ENCODE peak calls at places on chromosomes 5 and 9, in seven cellular contexts. L is NCI-H524, X is cardiac septum, F is frontal cortex, U is HCEC 1CT, Q is GDM1, V is HEK293T. M is an unnamed sample.
A peak's percentile ranks its signal among the peaks of the same experiment; 100 is the strongest.

GRCh38 chr5:10602031-10602806 is 38.3 kb downstream of the ANKRD33B start:
- DNase-seq in L (no peak), X (no peak), F (no peak), U (no peak), Q (no peak), V (no peak), M (peak; percentile 42)

GRCh38 chr9:133989554-133990365 is 2.4 kb downstream of the VAV2 start:
- DNase-seq in L (no peak), X (no peak), F (no peak), U (no peak), Q (no peak), V (no peak), M (no peak)

GRCh38 chr9:83336696-83337095 is 201.5 kb downstream of the FRMD3 start:
- DNase-seq in L (no peak), X (no peak), F (no peak), U (no peak), Q (no peak), V (no peak), M (no peak)

GRCh38 chr9:72354704-72355103 is 10.3 kb downstream of the ZFAND5 start:
- DNase-seq in L (no peak), X (no peak), F (no peak), U (no peak), Q (no peak), V (no peak), M (no peak)

GRCh38 chr5:3854069-3854741 is 258.6 kb downstream of the IRX1 start:
- DNase-seq in L (no peak), X (peak; percentile 79), F (no peak), U (no peak), Q (no peak), V (no peak), M (no peak)

GRCh38 chr5:124040799-124041198 is 528.8 kb downstream of the CSNK1G3 start:
- DNase-seq in L (no peak), X (no peak), F (peak; percentile 6), U (no peak), Q (no peak), V (no peak), M (no peak)

GRCh38 chr9:116907989-116908388 is 220.9 kb downstream of the TRIM32 start:
- DNase-seq in L (no peak), X (no peak), F (no peak), U (no peak), Q (no peak), V (no peak), M (no peak)

GRCh38 chr9:14303526-14303925 is 10.4 kb downstream of the NFIB start:
- DNase-seq in L (no peak), X (no peak), F (no peak), U (no peak), Q (no peak), V (no peak), M (no peak)

GRCh38 chr5:179495906-179496455 is 54.4 kb upstream of the RUFY1 start:
- DNase-seq in L (peak; percentile 62), X (no peak), F (no peak), U (no peak), Q (no peak), V (no peak), M (no peak)

GRCh38 chr9:92292338-92293074 is 991 bp downstream of the IARS1 start:
- DNase-seq in L (no peak), X (no peak), F (no peak), U (peak; percentile 34), Q (no peak), V (no peak), M (no peak)

GRCh38 chr5:111439473-111440075 is 72.8 kb downstream of the STARD4 start:
- DNase-seq in L (no peak), X (no peak), F (no peak), U (peak; percentile 71), Q (no peak), V (no peak), M (no peak)

GRCh38 chr9:115524467-115525059 is 406.6 kb upstream of the TNC start:
- DNase-seq in L (peak; percentile 73), X (no peak), F (peak; percentile 29), U (peak; percentile 55), Q (no peak), V (peak; percentile 48), M (peak; percentile 72)

GRCh38 chr5:115661156-115661555 is 35.3 kb upstream of the TMED7 start:
- DNase-seq in L (no peak), X (no peak), F (no peak), U (no peak), Q (no peak), V (no peak), M (no peak)

GRCh38 chr9:120870206-120870605 is 6.8 kb downstream of the PHF19 start:
- DNase-seq in L (no peak), X (peak; percentile 69), F (no peak), U (no peak), Q (no peak), V (no peak), M (no peak)

GRCh38 chr5:16666861-16667481 is 50.2 kb upstream of the RETREG1 start:
- DNase-seq in L (peak; percentile 40), X (no peak), F (no peak), U (peak; percentile 7), Q (no peak), V (no peak), M (peak; percentile 61)

GRCh38 chr5:98314262-98314661 is 459.2 kb upstream of the RGMB start:
- DNase-seq in L (no peak), X (no peak), F (no peak), U (peak; percentile 98), Q (no peak), V (no peak), M (no peak)

GRCh38 chr5:151870820-151871219 is 53.8 kb downstream of the GLRA1 start:
- DNase-seq in L (no peak), X (no peak), F (no peak), U (peak; percentile 94), Q (no peak), V (no peak), M (no peak)

GRCh38 chr9:124264812-124265211 is 7.1 kb downstream of the NEK6 start:
- DNase-seq in L (no peak), X (no peak), F (no peak), U (no peak), Q (no peak), V (no peak), M (no peak)

GRCh38 chr9:137694236-137694959 is 75.6 kb downstream of the EHMT1 start:
- DNase-seq in L (no peak), X (no peak), F (no peak), U (no peak), Q (no peak), V (no peak), M (no peak)

GRCh38 chr5:132083065-132083678 is 9.6 kb downstream of the CSF2 start:
- DNase-seq in L (no peak), X (no peak), F (no peak), U (no peak), Q (no peak), V (no peak), M (no peak)

GRCh38 chr9:89720721-89721660 is 116.2 kb downstream of the GADD45G start:
- DNase-seq in L (peak; percentile 35), X (no peak), F (no peak), U (no peak), Q (no peak), V (no peak), M (no peak)